ENCODE peak calls at places on chromosomes 11 and 22, in seven cellular contexts. Y, R, S, M, D, X and U are unnamed samples.

GRCh38 chr11:83194284-83195175 is 1.0 kb downstream of the ANKRD42 start:
- DNase-seq in M (peak; percentile 77), X (peak; percentile 57), S (peak; percentile 49), R (peak; percentile 68), Y (peak; percentile 77), D (peak; percentile 94), U (peak; percentile 26)

GRCh38 chr11:96052921-96053631 is 129.2 kb upstream of the MTMR2 start:
- DNase-seq in Y (peak; percentile 62), S (no peak), R (peak; percentile 80), M (no peak), D (peak; percentile 79), X (no peak), U (no peak)

GRCh38 chr11:26326793-26327400 is 5.0 kb upstream of the ANO3 start:
- DNase-seq in D (no peak), S (no peak), Y (no peak), M (no peak), X (no peak), R (no peak), U (no peak)

GRCh38 chr11:73192272-73192671 is 25.8 kb upstream of the P2RY2 start:
- DNase-seq in M (no peak), R (peak; percentile 53), X (no peak), Y (no peak), D (no peak), S (no peak), U (no peak)

GRCh38 chr11:73379189-73379880 is 3.1 kb downstream of the RELT start:
- DNase-seq in Y (no peak), D (no peak), R (no peak), X (no peak), M (no peak), S (no peak), U (no peak)

GRCh38 chr11:75031224-75031753 is 42.6 kb downstream of the NEU3 start:
- DNase-seq in X (no peak), Y (peak; percentile 97), R (peak; percentile 59), M (peak; percentile 71), D (peak; percentile 94), S (peak; percentile 19), U (no peak)

GRCh38 chr22:43085658-43086606 is 3.3 kb downstream of the TTLL1 start:
- DNase-seq in X (no peak), R (no peak), S (no peak), M (no peak), Y (no peak), D (no peak), U (no peak)

GRCh38 chr11:64358907-64359711 is at the start of gene RPS6KA4:
- DNase-seq in D (peak; percentile 72), S (no peak), X (peak; percentile 75), Y (peak; percentile 58), M (peak; percentile 74), R (peak; percentile 91), U (peak; percentile 57)

GRCh38 chr11:65633390-65634139 is 4.3 kb upstream of the SIPA1 start:
- DNase-seq in X (no peak), D (no peak), M (no peak), Y (no peak), S (no peak), R (no peak), U (no peak)

GRCh38 chr22:22154068-22154467 is 90.5 kb upstream of the VPREB1 start:
- DNase-seq in R (peak; percentile 6), M (no peak), X (no peak), S (no peak), D (no peak), Y (no peak), U (no peak)

GRCh38 chr11:128904872-128905344 is 13.8 kb downstream of the KCNJ5 start:
- DNase-seq in M (peak; percentile 32), X (peak; percentile 67), D (peak; percentile 29), R (peak; percentile 17), S (peak; percentile 57), Y (no peak), U (no peak)

GRCh38 chr22:25334091-25334490 is 114.7 kb downstream of the CRYBB2 start:
- DNase-seq in Y (peak; percentile 16), M (peak; percentile 74), X (peak; percentile 94), R (peak; percentile 41), D (no peak), S (peak; percentile 85), U (peak; percentile 48)

GRCh38 chr11:73753938-73754337 is 6.9 kb downstream of the RAB6A start:
- DNase-seq in Y (no peak), D (no peak), M (no peak), R (peak; percentile 66), S (no peak), X (no peak), U (no peak)

GRCh38 chr11:10322830-10323792 is 18.2 kb downstream of the ADM start:
- DNase-seq in M (peak; percentile 81), Y (peak; percentile 93), S (no peak), X (no peak), D (peak; percentile 95), R (peak; percentile 98), U (no peak)

GRCh38 chr11:96207459-96208449 is 135.2 kb downstream of the MAML2 start:
- DNase-seq in R (no peak), D (peak; percentile 82), M (peak; percentile 67), S (no peak), Y (peak; percentile 41), X (no peak), U (no peak)

GRCh38 chr11:134126197-134126822 is 57.4 kb downstream of the JAM3 start:
- DNase-seq in X (no peak), M (peak; percentile 76), S (peak; percentile 61), R (peak; percentile 19), Y (peak; percentile 97), D (peak; percentile 99), U (no peak)

GRCh38 chr11:134120921-134121526 is 52.2 kb downstream of the JAM3 start:
- DNase-seq in D (peak; percentile 45), S (no peak), R (no peak), M (peak; percentile 46), Y (peak; percentile 52), X (no peak), U (no peak)

GRCh38 chr11:134120143-134120850 is 51.4 kb downstream of the JAM3 start:
- DNase-seq in X (no peak), D (peak; percentile 97), S (no peak), Y (peak; percentile 97), R (peak; percentile 64), M (no peak), U (no peak)

GRCh38 chr11:134124660-134125451 is 56.0 kb downstream of the JAM3 start:
- DNase-seq in X (peak; percentile 73), S (peak; percentile 76), R (peak; percentile 11), M (peak; percentile 72), Y (peak; percentile 66), D (peak; percentile 78), U (peak; percentile 47)

GRCh38 chr11:134125507-134125906 is 56.6 kb downstream of the JAM3 start:
- DNase-seq in Y (peak; percentile 35), R (no peak), D (peak; percentile 55), X (no peak), M (no peak), S (no peak), U (no peak)
- H4K8ac ChIP-seq in Y (peak overlapping the region; percentile 66), R (no peak overlapping the region), D (no peak overlapping the region), X (no peak overlapping the region), M (no peak overlapping the region), S (no peak overlapping the region), U (no peak overlapping the region)

GRCh38 chr11:47003180-47003877 is 66.8 kb downstream of the CSTPP1 start:
- DNase-seq in X (no peak), M (no peak), Y (no peak), R (no peak), S (no peak), D (no peak), U (no peak)
- H4K8ac ChIP-seq in X (no peak overlapping the region), M (no peak overlapping the region), Y (no peak overlapping the region), R (no peak overlapping the region), S (no peak overlapping the region), D (no peak overlapping the region), U (no peak overlapping the region)

GRCh38 chr22:27065259-27065658 is 407.9 kb downstream of the MIAT start:
- DNase-seq in M (peak; percentile 59), Y (no peak), S (no peak), X (no peak), R (no peak), D (no peak), U (no peak)
- H4K8ac ChIP-seq in M (no peak overlapping the region), Y (no peak overlapping the region), S (no peak overlapping the region), X (no peak overlapping the region), R (no peak overlapping the region), D (no peak overlapping the region), U (no peak overlapping the region)

GRCh38 chr11:2942872-2943710 is 13.9 kb upstream of the PHLDA2 start:
- DNase-seq in M (no peak), Y (no peak), D (no peak), S (no peak), X (no peak), R (no peak), U (no peak)
- H4K8ac ChIP-seq in M (no peak overlapping the region), Y (no peak overlapping the region), D (peak overlapping the region; percentile 45), S (no peak overlapping the region), X (no peak overlapping the region), R (no peak overlapping the region), U (no peak overlapping the region)

DNA sequence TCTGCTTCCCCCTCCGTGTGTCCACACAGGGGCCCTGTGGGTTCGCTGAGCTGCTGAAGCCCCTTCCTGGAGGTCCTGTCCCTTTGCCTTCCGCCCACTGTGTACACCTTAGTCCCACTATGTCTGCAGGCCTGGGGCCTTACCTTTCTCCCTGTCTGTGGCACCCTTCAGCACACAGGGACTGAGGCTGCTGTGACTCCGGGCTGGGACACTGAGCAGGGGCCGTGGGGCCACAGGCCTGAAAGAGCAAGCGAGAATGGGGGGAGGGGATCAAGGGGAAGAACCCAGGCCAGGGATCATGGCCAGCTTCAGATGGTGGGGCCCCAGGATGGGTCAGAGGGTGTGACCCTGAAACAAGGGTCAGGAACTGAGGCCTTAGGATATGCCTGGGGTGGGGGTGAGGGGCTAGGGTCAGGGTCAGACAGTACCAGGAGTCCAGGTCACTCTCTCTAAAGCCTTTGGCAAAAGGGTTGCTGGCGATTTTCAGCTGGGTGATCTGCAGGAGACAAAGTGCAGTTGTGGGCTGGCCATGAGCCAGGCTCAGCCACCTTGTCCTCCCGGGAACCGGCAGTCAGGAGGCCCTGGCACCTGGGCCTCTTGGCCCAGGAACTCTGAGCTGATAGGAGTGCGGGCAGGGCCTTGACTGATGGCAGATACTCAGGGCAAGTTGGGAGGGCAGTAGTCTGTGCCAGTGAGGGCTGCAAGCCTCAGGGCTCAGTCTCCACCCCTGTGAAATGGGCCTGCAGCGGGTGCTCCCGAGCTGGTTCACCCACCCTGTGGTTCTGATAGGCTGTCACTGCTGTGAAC is 2.6 kb upstream of the NUDT8 start:
- DNase-seq in M (no peak), D (no peak), R (no peak), S (peak; percentile 31), Y (no peak), X (no peak), U (no peak)
- H4K8ac ChIP-seq in M (no peak overlapping the region), D (no peak overlapping the region), R (no peak overlapping the region), S (no peak overlapping the region), Y (no peak overlapping the region), X (no peak overlapping the region), U (no peak overlapping the region)

GRCh38 chr11:119277660-119278059 is 39.3 kb downstream of the MCAM start:
- DNase-seq in X (no peak), S (no peak), M (no peak), D (no peak), Y (no peak), R (no peak), U (no peak)

GRCh38 chr11:119273721-119274120 is 43.2 kb downstream of the MCAM start:
- DNase-seq in M (no peak), D (no peak), S (no peak), Y (no peak), R (no peak), X (no peak), U (no peak)
- H4K8ac ChIP-seq in M (no peak overlapping the region), D (no peak overlapping the region), S (no peak overlapping the region), Y (no peak overlapping the region), R (no peak overlapping the region), X (no peak overlapping the region), U (no peak overlapping the region)